ENCODE peak calls at places on chromosomes 5 and 9, in six cellular contexts. H is cardiac muscle cell, F is aorta, Q is OCI-LY7, E is stomach, T is ovary. Y is an unnamed sample.

GRCh38 chr5:34982823-34983222 is 53.5 kb downstream of the DNAJC21 start:
- DNase-seq in H (no peak), E (no peak), T (no peak), F (no peak), Q (no peak), Y (no peak)

GRCh38 chr5:158560170-158560569 is 539.5 kb downstream of the EBF1 start:
- DNase-seq in Q (peak; percentile 31), E (peak; percentile 63), H (no peak), F (no peak), T (no peak), Y (no peak)

GRCh38 chr9:88072831-88073365 is 65.4 kb downstream of the SPATA31C2 start:
- DNase-seq in Q (no peak), T (no peak), E (no peak), F (no peak), H (no peak), Y (no peak)

GRCh38 chr9:27019589-27019988 is 14.1 kb upstream of the LRRC19 start:
- DNase-seq in T (no peak), H (no peak), E (no peak), F (no peak), Q (no peak), Y (no peak)

GRCh38 chr5:1555808-1556681 is 32.3 kb upstream of the LPCAT1 start:
- DNase-seq in T (no peak), Q (no peak), H (no peak), E (no peak), F (no peak), Y (no peak)

GRCh38 chr9:112472996-112473395 is 13.6 kb upstream of the KIAA1958 start:
- DNase-seq in F (no peak), E (no peak), T (no peak), Q (no peak), H (no peak), Y (no peak)

GRCh38 chr5:168822745-168823281 is 243.6 kb upstream of the PANK3 start:
- DNase-seq in H (no peak), Q (no peak), F (no peak), T (no peak), E (no peak), Y (no peak)

GRCh38 chr5:73447234-73448071 is 1.1 kb downstream of the FOXD1 start:
- DNase-seq in F (peak; percentile 68), H (peak; percentile 56), T (no peak), E (no peak), Q (peak; percentile 57), Y (peak; percentile 47)

GRCh38 chr5:29218138-29218537 is 1975.3 kb upstream of the CDH6 start:
- DNase-seq in E (no peak), F (no peak), T (no peak), Q (no peak), H (no peak), Y (no peak)

GRCh38 chr5:120151825-120152224 is 312.3 kb upstream of the PRR16 start:
- DNase-seq in T (no peak), Q (no peak), F (no peak), E (no peak), H (no peak), Y (no peak)

GRCh38 chr9:132946216-132946615 is 1.8 kb upstream of the TSC1 start:
- DNase-seq in E (no peak), T (no peak), H (no peak), F (no peak), Q (no peak), Y (no peak)

GRCh38 chr9:126532489-126532888 is 81.2 kb upstream of the LMX1B start:
- DNase-seq in F (no peak), Q (no peak), T (no peak), H (no peak), E (no peak), Y (no peak)

GRCh38 chr5:129768715-129769114 is 20.8 kb downstream of the MINAR2 start:
- DNase-seq in E (no peak), H (no peak), F (no peak), T (no peak), Q (no peak), Y (no peak)

GRCh38 chr5:120604898-120605297 is 140.8 kb downstream of the PRR16 start:
- DNase-seq in Q (no peak), T (no peak), E (no peak), H (no peak), F (no peak), Y (no peak)

GRCh38 chr9:93673844-93674334 is 97.5 kb downstream of the PHF2 start:
- DNase-seq in Q (no peak), H (no peak), F (peak; percentile 25), T (peak; percentile 11), E (peak; percentile 2), Y (no peak)

GRCh38 chr9:98603821-98604383 is 104.8 kb downstream of the GABBR2 start:
- DNase-seq in H (no peak), T (no peak), E (no peak), F (no peak), Q (no peak), Y (no peak)

GRCh38 chr9:135170535-135170934 is 83.1 kb downstream of the OLFM1 start:
- DNase-seq in Q (no peak), H (no peak), E (no peak), F (no peak), T (no peak), Y (no peak)

GRCh38 chr5:154202379-154203260 is 12.1 kb downstream of the GALNT10 start:
- DNase-seq in E (peak; percentile 53), T (no peak), Q (no peak), F (no peak), H (no peak), Y (peak; percentile 26)

GRCh38 chr5:18314192-18314778 is 680.0 kb downstream of the TAF11L14 start:
- DNase-seq in H (peak; percentile 36), E (no peak), T (no peak), Q (peak; percentile 43), F (no peak), Y (no peak)

GRCh38 chr5:98930972-98931762 is 2.4 kb upstream of the CHD1 start:
- DNase-seq in F (no peak), H (no peak), T (no peak), E (no peak), Q (no peak), Y (no peak)
- H3K4me1 ChIP-seq in F (no peaks in the 10 kb centered on the region), H (peaks cover 9% of the 10 kb centered on the region), T (peaks cover 2% of the 10 kb centered on the region), E (peaks cover 21% of the 10 kb centered on the region), Q (peaks cover 4% of the 10 kb centered on the region), Y (peaks cover 38% of the 10 kb centered on the region)

GRCh38 chr9:124260769-124261603 is 3.2 kb downstream of the NEK6 start:
- DNase-seq in H (no peak), T (no peak), F (peak; percentile 75), E (peak; percentile 40), Q (peak; percentile 33), Y (no peak)
- H3K4me3 ChIP-seq in H (no peak overlapping the region), T (no peak overlapping the region), F (no peak overlapping the region), E (peak overlapping the region; percentile 81), Q (peak overlapping the region; percentile 3), Y (no peak overlapping the region)

GRCh38 chr9:129027224-129027684 is 877 bp downstream of the SH3GLB2 start:
- DNase-seq in T (no peak), H (no peak), F (no peak), E (no peak), Q (peak; percentile 37), Y (no peak)
- H3K27ac ChIP-seq in T (no peak overlapping the region), H (peak overlapping the region; percentile 76), F (no peak overlapping the region), E (peak overlapping the region; percentile 87), Q (peak overlapping the region; percentile 10), Y (peak overlapping the region; percentile 72)

DNA sequence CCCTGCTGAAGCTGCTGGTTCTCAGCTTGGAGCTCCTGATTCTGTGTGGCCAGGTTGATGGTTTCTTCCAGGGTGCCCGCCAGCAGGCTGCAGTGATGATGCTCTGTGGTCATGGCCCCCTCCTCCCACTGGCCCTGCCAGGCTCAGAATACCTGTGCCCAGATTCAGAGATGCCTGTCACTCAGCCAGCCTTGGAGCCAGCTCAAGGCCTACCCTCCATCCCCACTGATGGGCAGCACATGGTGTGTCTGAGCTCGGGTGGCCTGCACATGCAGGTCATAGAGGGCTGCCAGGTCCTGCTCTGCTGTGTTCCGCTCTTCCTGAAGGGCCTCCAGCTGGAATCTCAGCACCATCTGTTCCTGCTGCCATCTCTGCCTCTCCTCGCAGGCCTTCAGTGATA is 5.4 kb downstream of the SLC35A4 start:
- DNase-seq in F (no peak), T (no peak), H (no peak), E (no peak), Q (no peak), Y (no peak)
- H3K4me1 ChIP-seq in F (no peaks in the 10 kb centered on the region), T (peaks cover 15% of the 10 kb centered on the region), H (peaks cover 6% of the 10 kb centered on the region), E (peaks cover 44% of the 10 kb centered on the region), Q (peaks cover 13% of the 10 kb centered on the region), Y (peaks cover 15% of the 10 kb centered on the region)

DNA sequence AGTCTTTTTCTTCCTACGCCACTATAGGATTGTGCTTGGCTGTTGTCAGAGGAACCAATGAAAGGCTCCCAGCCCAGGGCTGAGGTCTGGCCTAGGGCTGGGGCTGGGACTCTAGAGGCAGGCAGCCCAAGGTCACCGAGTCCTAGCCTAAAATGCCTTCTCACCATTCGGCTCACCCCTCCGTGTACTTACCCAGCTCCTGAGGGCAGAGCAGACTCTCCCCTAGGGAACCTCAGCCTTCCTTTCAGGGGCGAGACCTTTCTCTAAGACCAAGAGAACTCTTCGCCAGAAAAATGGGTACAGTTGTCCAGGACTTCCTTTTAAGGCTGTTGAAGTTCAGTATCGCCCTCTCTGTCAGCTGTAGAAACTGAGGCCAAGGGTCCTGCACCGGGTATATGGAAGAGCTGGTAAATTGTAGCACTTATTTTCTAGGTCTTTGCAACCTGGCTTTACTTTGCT is 1.7 kb upstream of the SPRY4 start:
- DNase-seq in Q (no peak), H (no peak), F (no peak), T (no peak), E (no peak), Y (no peak)
- H3K4me3 ChIP-seq in Q (no peak overlapping the region), H (no peak overlapping the region), F (no peak overlapping the region), T (no peak overlapping the region), E (peak overlapping the region; percentile 63), Y (no peak overlapping the region)

DNA sequence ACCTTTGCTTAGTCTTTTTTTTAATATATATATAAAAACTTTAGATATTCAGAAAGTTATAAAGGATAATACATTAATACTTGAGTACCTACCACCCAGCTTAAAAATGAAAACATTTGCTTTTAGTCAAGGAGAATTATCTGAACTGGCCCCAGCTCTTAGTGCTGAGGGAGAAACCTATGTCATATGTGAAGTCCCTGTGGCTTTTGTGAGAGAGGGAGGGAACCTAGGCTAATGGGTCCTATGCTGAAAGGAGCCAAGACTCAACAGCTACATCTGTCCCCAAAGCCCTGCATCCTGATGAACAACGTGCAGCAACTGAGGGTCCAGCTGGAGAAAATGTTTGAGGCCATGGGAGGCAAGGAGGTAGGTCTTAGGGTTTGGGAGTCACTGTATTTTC is 92.0 kb upstream of the RUSC2 start:
- DNase-seq in Q (no peak), T (no peak), E (no peak), H (no peak), F (no peak), Y (no peak)
- H3K27ac ChIP-seq in Q (no peak overlapping the region), T (no peak overlapping the region), E (no peak overlapping the region), H (no peak overlapping the region), F (no peak overlapping the region), Y (no peak overlapping the region)

DNA sequence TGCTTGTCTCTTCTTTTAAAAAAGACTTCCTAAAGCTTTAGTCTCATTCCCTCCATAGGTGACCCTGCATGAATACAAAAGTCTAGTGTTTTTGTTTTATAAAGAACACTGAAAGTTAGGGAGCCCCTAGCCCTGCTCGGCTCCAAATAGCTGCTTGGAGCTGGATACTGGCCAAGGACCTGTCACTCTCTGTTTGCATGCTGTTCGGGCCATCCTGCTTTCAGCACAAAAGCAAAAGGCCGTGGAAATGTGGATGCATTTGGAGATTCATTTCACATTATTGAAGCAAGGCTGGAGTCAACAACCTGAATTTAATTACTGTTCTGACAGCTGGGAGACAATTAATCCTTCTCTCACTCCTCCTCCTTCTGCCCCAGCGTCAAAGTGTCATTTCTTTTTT is 151.7 kb upstream of the NMUR2 start:
- DNase-seq in T (no peak), H (peak; percentile 50), F (no peak), E (no peak), Q (no peak), Y (no peak)
- H3K4me1 ChIP-seq in T (no peaks in the 10 kb centered on the region), H (no peaks in the 10 kb centered on the region), F (no peaks in the 10 kb centered on the region), E (no peaks in the 10 kb centered on the region), Q (no peaks in the 10 kb centered on the region), Y (no peaks in the 10 kb centered on the region)